ENCODE peak calls at places on chromosomes 12 and 14, in ten cellular contexts. L, C, I, J, B, N, D, H, V and O are unnamed samples.

GRCh38 chr12:6703631-6704030 is 3.0 kb upstream of the PIANP start:
- DNase-seq in B (no peak), V (no peak), D (peak; percentile 69), I (no peak), C (peak; percentile 38), L (no peak), N (no peak), H (no peak), J (peak; percentile 67), O (peak; percentile 18)

GRCh38 chr14:99168330-99168729 is 103.7 kb downstream of the BCL11B start:
- DNase-seq in C (no peak), L (no peak), J (no peak), N (no peak), B (no peak), H (no peak), V (no peak), I (no peak), D (no peak), O (no peak)

GRCh38 chr12:115160290-115161108 is 476.5 kb upstream of the TBX3 start:
- DNase-seq in C (no peak), I (no peak), V (no peak), N (no peak), J (no peak), D (no peak), L (no peak), H (no peak), B (no peak), O (peak; percentile 9)

GRCh38 chr12:89556976-89557375 is 31.1 kb upstream of the POC1B start:
- DNase-seq in B (no peak), J (no peak), L (no peak), V (no peak), I (no peak), N (no peak), C (no peak), D (no peak), H (no peak), O (no peak)

GRCh38 chr12:51874486-51874885 is 13.4 kb upstream of the ANKRD33 start:
- DNase-seq in D (no peak), B (no peak), I (no peak), C (no peak), N (no peak), J (no peak), V (no peak), L (no peak), H (no peak), O (no peak)

GRCh38 chr12:37543131-37543965 is 773.2 kb upstream of the ALG10B start:
- DNase-seq in B (no peak), D (no peak), H (no peak), I (no peak), J (no peak), L (no peak), N (no peak), V (no peak), C (no peak), O (no peak)

GRCh38 chr12:87923361-87923760 is 105.8 kb downstream of the C12orf50 start:
- DNase-seq in C (no peak), D (no peak), N (no peak), L (no peak), B (no peak), I (no peak), H (no peak), V (no peak), J (no peak), O (no peak)

GRCh38 chr14:32560213-32560857 is 231.2 kb downstream of the AKAP6 start:
- DNase-seq in I (no peak), H (no peak), D (peak; percentile 49), J (no peak), V (peak; percentile 63), C (peak; percentile 53), L (peak; percentile 93), B (peak; percentile 61), N (no peak), O (peak; percentile 59)

GRCh38 chr12:43111608-43112007 is 440.4 kb downstream of the ADAMTS20 start:
- DNase-seq in H (no peak), N (no peak), I (no peak), V (no peak), B (no peak), L (no peak), C (no peak), J (no peak), D (no peak), O (no peak)

GRCh38 chr12:47651368-47652254 is 54.2 kb downstream of the RPAP3 start:
- DNase-seq in B (peak; percentile 40), I (no peak), D (peak; percentile 53), C (peak; percentile 32), J (peak; percentile 82), L (peak; percentile 75), V (peak; percentile 75), N (peak; percentile 31), H (peak; percentile 53), O (peak; percentile 35)

GRCh38 chr12:75816892-75817291 is 214.7 kb downstream of the PHLDA1 start:
- DNase-seq in C (peak; percentile 19), I (no peak), L (peak; percentile 76), J (no peak), N (no peak), B (no peak), V (no peak), H (no peak), D (no peak), O (no peak)

GRCh38 chr12:71371132-71371531 is 68.5 kb upstream of the LGR5 start:
- DNase-seq in I (no peak), B (no peak), J (no peak), D (no peak), L (no peak), C (no peak), H (no peak), V (no peak), N (no peak), O (no peak)

GRCh38 chr12:56080556-56081138 is 682 bp downstream of the ERBB3 start:
- DNase-seq in B (no peak), L (no peak), J (no peak), V (no peak), D (no peak), H (peak; percentile 84), I (no peak), N (no peak), C (no peak), O (no peak)

GRCh38 chr12:67211029-67211428 is 58.1 kb upstream of the CAND1 start:
- DNase-seq in L (no peak), D (no peak), N (no peak), H (no peak), C (no peak), I (no peak), B (no peak), V (no peak), J (no peak), O (no peak)

GRCh38 chr12:67208326-67209067 is 60.7 kb upstream of the CAND1 start:
- DNase-seq in H (no peak), D (no peak), B (no peak), N (peak; percentile 14), L (no peak), I (no peak), C (no peak), V (no peak), J (no peak), O (no peak)

DNA sequence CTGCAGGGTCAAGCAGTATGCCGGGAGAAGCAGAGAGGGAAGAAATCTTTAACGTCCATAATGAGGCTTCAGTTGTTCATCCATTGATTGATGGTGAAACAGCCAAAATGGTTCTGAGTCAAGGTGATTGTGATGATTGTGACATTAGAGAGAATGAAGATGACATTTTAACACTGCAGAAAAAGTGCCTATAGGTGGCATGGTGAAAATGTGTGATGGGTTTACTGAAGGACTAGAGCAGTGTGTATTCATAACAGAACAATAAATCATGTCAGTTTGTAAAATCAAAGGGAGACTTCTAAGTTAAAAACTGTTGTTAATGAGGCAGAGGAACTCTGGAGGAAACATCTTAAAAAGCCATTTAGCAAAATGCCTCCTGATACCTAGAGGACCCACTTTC is 57.7 kb upstream of the CAND1 start:
- DNase-seq in L (no peak), I (no peak), V (no peak), J (no peak), D (no peak), B (no peak), N (no peak), C (no peak), H (no peak), O (no peak)
- TF ChIP-seq CTCF in L (no peak), I (no peak), V (no peak), J (no peak), D (no peak), B (no peak), N (no peak), C (no peak), H (no peak), O (no peak)

GRCh38 chr12:116441292-116441691 is 117.9 kb upstream of the MAP1LC3B2 start:
- DNase-seq in C (no peak), I (no peak), J (peak; percentile 74), B (no peak), V (no peak), D (no peak), L (peak; percentile 27), H (no peak), N (no peak), O (no peak)
- TF ChIP-seq CTCF in C (no peak), I (no peak), J (no peak), B (no peak), V (no peak), D (no peak), L (no peak), H (no peak), N (no peak), O (no peak)

DNA sequence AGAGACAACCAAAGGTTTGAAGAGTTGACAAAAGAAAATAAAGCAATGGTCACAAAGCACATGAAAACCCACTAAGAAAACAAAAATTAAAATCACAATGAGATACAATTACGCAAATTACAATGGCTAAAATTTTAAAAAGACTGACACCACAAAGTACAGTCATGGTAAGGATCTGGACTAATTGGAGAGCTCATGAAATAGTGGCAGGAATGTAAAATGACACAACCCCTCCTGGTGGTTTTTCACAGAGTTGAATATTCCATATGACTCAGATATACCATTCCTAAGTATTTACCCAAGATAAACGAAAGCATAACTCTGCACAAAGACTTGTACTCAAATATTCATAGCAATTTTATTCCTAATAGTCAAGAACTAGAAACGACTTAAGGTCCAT is 65.9 kb downstream of the NOVA1 start:
- DNase-seq in H (no peak), J (no peak), I (no peak), B (no peak), V (no peak), N (no peak), C (peak; percentile 14), D (no peak), L (peak; percentile 49), O (no peak)
- TF ChIP-seq CTCF in H (no peak), J (no peak), I (no peak), B (no peak), V (no peak), N (no peak), C (no peak), D (no peak), L (peak; percentile 41), O (no peak)

DNA sequence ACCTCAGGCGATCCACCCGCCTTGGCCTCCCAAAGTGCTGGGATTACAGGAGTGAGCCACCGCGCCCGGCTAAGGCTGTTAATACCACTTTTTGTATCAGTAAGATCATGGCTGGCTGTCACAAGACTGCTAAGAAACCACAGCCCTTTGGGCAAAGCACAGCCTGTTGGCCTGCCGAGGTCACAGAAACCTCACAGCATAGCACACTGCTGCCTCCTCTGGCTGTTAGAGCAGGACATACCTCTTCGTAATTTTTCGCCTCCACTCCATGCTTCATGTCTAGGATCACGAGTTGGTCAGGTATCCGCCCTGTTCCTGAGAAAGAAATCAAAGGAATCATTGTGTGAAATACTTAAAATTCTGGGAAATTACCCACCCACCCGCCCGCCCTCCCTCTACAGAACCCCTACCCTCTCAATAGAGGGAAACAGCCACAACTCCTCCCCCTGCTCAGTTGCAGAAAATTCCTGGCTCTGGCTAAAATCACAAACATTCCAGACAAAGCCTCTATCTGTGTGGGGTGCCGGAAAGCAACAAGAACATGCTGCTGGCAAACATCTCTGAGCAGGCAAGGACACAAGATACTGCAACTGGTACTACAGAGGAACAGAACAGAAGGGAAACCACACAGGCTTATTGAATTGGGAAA is 20.7 kb upstream of the NEK9 start:
- DNase-seq in C (no peak), J (peak; percentile 80), L (peak; percentile 88), I (peak; percentile 36), V (peak; percentile 95), H (no peak), N (peak; percentile 54), D (peak; percentile 29), B (peak; percentile 58), O (peak; percentile 35)
- TF ChIP-seq CTCF in C (no peak), J (peak; percentile 21), L (peak; percentile 53), I (no peak), V (peak; percentile 57), H (peak; percentile 6), N (peak; percentile 63), D (no peak), B (no peak), O (peak; percentile 20)